ENCODE peak calls at places on chromosomes 6 and 20, in seven cellular contexts. O, C, D, V, E, S and T are unnamed samples.

GRCh38 chr6:42239736-42240375 is 22.2 kb upstream of the MRPS10 start:
- DNase-seq in O (no peak), C (no peak), D (no peak), V (no peak), E (no peak), S (no peak), T (no peak)

GRCh38 chr6:70312165-70312564 is 9.3 kb upstream of the COL9A1 start:
- DNase-seq in O (no peak), C (no peak), D (no peak), V (no peak), E (no peak), S (no peak), T (no peak)

GRCh38 chr6:3427740-3428085 is 29.1 kb downstream of the SLC22A23 start:
- DNase-seq in O (no peak), C (no peak), D (peak), V (peak), E (no peak), S (no peak), T (peak)

GRCh38 chr6:75932067-75932466 is 140.4 kb downstream of the IMPG1 start:
- DNase-seq in O (no peak), C (no peak), D (peak), V (peak), E (no peak), S (no peak), T (no peak)

GRCh38 chr20:45090481-45090880 is 10.4 kb downstream of the KCNS1 start:
- DNase-seq in O (no peak), C (no peak), D (no peak), V (no peak), E (no peak), S (no peak), T (no peak)

GRCh38 chr6:157488058-157488457 is 107.1 kb downstream of the ZDHHC14 start:
- DNase-seq in O (no peak), C (no peak), D (no peak), V (no peak), E (no peak), S (no peak), T (no peak)

GRCh38 chr6:169045486-169045885 is 208.2 kb downstream of the THBS2 start:
- DNase-seq in O (no peak), C (no peak), D (no peak), V (no peak), E (no peak), S (peak), T (peak)

GRCh38 chr6:104400844-104401243 is 458.9 kb downstream of the HACE1 start:
- DNase-seq in O (no peak), C (no peak), D (no peak), V (no peak), E (no peak), S (no peak), T (no peak)

GRCh38 chr6:12174878-12175277 is 115.3 kb upstream of the EDN1 start:
- DNase-seq in O (no peak), C (no peak), D (no peak), V (no peak), E (no peak), S (no peak), T (no peak)

GRCh38 chr6:145734486-145735355 is 599 bp downstream of the EPM2A start:
- DNase-seq in O (peak), C (peak), D (peak), V (peak), E (peak), S (peak), T (peak)

GRCh38 chr6:145732788-145733187 is 2.5 kb downstream of the EPM2A start:
- DNase-seq in O (no peak), C (no peak), D (no peak), V (no peak), E (no peak), S (no peak), T (no peak)

GRCh38 chr6:145735356-145736165 is at the start of gene EPM2A:
- DNase-seq in O (peak), C (peak), D (peak), V (peak), E (peak), S (no peak), T (peak)

GRCh38 chr6:145733207-145733606 is 2.1 kb downstream of the EPM2A start:
- DNase-seq in O (no peak), C (no peak), D (no peak), V (no peak), E (no peak), S (no peak), T (no peak)

GRCh38 chr6:145733770-145734169 is 1.6 kb downstream of the EPM2A start:
- DNase-seq in O (no peak), C (no peak), D (no peak), V (no peak), E (no peak), S (no peak), T (no peak)
- H3K4me3 ChIP-seq in O (no peak), C (no peak), D (peak), V (peak), E (no peak), S (no peak), T (no peak)

GRCh38 chr20:21052686-21053001 is 53.5 kb downstream of the LINC00237 start:
- DNase-seq in O (no peak), C (no peak), D (no peak), V (no peak), E (no peak), S (no peak), T (no peak)
- H3K4me3 ChIP-seq in O (no peak), C (no peak), D (no peak), V (no peak), E (no peak), S (no peak), T (no peak)

GRCh38 chr6:5086294-5086890 is 1.3 kb downstream of the PPP1R3G start:
- DNase-seq in O (no peak), C (no peak), D (no peak), V (no peak), E (no peak), S (no peak), T (no peak)
- H3K4me3 ChIP-seq in O (no peak), C (peak), D (peak), V (peak), E (no peak), S (no peak), T (peak)

GRCh38 chr6:87722831-87723726 is 21.0 kb upstream of the AKIRIN2 start:
- DNase-seq in O (peak), C (peak), D (peak), V (peak), E (no peak), S (peak), T (peak)
- H3K4me3 ChIP-seq in O (no peak), C (no peak), D (no peak), V (no peak), E (no peak), S (no peak), T (no peak)

DNA sequence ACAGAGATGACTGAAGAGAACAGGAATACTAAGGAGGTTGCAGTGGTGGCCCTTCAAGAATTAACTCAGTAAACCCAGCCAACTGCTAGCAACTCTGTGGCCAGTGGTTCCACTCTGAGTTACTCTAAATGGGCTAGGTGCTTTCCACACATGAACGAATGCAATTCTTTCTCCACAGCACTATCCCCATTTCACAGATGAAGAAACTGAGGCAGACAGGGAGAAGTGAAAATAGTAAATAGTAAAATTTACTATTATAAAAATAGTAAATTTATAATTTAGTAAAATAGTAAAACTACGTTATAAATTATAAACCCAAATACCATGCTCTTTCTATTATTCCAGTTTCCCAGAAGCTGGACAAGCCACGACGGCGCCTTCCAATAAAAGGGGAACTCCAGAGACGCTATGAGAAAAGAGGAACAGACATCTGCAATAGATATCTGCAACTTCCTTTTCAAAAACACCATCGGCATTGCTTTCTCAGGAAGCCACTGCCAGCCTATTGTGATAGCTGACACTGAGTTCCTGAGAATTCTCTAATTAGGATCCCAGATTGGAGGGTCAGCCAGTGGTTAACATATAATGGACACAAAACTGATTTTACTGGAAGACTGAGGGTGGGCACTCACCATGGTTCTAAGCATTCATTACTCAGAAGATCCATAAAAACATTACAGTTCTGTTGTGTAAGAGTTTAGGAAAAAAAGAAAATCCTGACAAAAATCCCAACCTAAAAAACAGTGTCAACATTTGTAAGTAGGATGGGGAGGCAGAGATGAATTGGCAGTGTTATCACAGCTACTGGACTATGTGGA is 16.2 kb downstream of the FKBP1A start:
- DNase-seq in O (peak), C (no peak), D (no peak), V (no peak), E (no peak), S (no peak), T (no peak)
- H3K4me3 ChIP-seq in O (no peak), C (no peak), D (peak), V (no peak), E (no peak), S (no peak), T (no peak)

DNA sequence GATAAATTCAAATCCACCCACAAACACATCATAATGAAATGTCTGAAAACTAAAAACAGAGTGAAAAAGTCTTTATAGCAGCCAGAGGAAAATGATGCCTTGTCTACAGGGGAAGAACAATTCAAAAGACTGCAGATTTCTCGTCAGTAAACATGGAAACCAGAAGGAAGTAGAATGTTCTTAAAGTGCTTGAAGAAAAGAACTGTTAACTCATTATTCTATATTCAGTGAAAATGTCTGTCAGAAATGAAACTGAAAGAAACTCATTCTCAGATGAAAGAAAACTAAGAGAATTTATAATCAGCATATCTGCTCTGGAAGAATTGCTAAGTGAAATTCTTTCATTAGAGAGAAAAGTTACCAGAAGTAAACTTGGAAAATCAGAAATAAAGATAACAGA is 416.1 kb downstream of the TBC1D32 start:
- DNase-seq in O (no peak), C (no peak), D (no peak), V (no peak), E (no peak), S (no peak), T (no peak)
- H3K4me3 ChIP-seq in O (no peak), C (no peak), D (no peak), V (no peak), E (no peak), S (no peak), T (no peak)

DNA sequence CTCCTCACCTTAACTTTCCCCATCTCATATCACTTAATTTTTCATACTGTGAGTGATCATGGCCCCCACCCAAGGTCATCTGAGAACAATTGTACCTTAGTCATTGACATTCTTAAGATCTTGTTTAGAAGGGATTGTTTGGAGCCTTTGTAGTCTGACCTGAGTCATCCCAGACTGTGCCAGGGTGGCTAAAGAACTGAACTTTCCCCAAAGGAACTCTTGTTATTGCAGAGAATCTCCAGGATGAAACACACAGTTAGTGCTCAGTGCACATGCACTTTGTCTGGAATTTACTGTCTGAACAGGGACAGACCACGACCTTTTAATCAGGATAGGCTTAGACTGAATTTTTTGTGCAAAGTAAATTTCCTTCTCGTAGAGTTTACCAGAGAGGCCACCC is 112.6 kb upstream of the CCN2 start:
- DNase-seq in O (no peak), C (no peak), D (no peak), V (no peak), E (no peak), S (no peak), T (no peak)
- H3K4me3 ChIP-seq in O (no peak), C (no peak), D (no peak), V (no peak), E (no peak), S (no peak), T (no peak)